ENCODE peak calls at places on chromosomes 4 and X, in five cellular contexts. K is T-helper 1 cell; B is B cell; V is stimulated activated CD4-positive, alpha-beta T cell treated with anti-CD3 and anti-CD28 coated beads, Interleukin-2, amount 100 ng/mL, for 24 hours; D is CD8-positive, alpha-beta memory T cell. Y is an unnamed sample.

GRCh38 chr4:180169966-180170365 is 2073.2 kb upstream of the TENM3 start:
- DNase-seq in K (no peak), B (no peak), V (no peak), D (no peak), Y (no peak)

GRCh38 chr4:84855774-84856173 is 110.7 kb downstream of the WDFY3 start:
- DNase-seq in K (no peak), B (no peak), V (no peak), D (no peak), Y (no peak)

GRCh38 chr4:157303471-157303960 is 83.0 kb downstream of the GRIA2 start:
- DNase-seq in K (no peak), B (no peak), V (no peak), D (no peak), Y (no peak)

GRCh38 chr4:40956726-40957255 is 207.0 kb downstream of the NSUN7 start:
- DNase-seq in K (no peak), B (no peak), V (no peak), D (no peak), Y (no peak)

GRCh38 chrX:40579139-40579538 is 1.6 kb upstream of the ATP6AP2 start:
- DNase-seq in K (no peak), B (no peak), V (no peak), D (no peak), Y (no peak)

GRCh38 chrX:48864210-48864609 is 28.8 kb upstream of the PCSK1N start:
- DNase-seq in K (no peak), B (no peak), V (no peak), D (no peak), Y (no peak)

GRCh38 chrX:109890910-109891502 is 111.9 kb upstream of the TMEM164 start:
- DNase-seq in K (peak; percentile 10), B (no peak), V (peak; percentile 40), D (peak; percentile 62), Y (peak; percentile 5)

GRCh38 chr4:38691251-38692008 is 27.4 kb downstream of the KLF3 start:
- DNase-seq in K (no peak), B (no peak), V (no peak), D (no peak), Y (no peak)

GRCh38 chrX:134144231-134144630 is 92.8 kb upstream of the CCDC160 start:
- DNase-seq in K (no peak), B (no peak), V (no peak), D (no peak), Y (no peak)

GRCh38 chr4:69497081-69497480 is 1.4 kb upstream of the UGT2B4 start:
- DNase-seq in K (no peak), B (no peak), V (no peak), D (no peak), Y (no peak)

GRCh38 chr4:5893013-5893580 is at the start of gene CRMP1:
- DNase-seq in K (no peak), B (no peak), V (no peak), D (no peak), Y (no peak)

Y was measured in effector CD8-positive, alpha-beta T cell.